ENCODE peak calls at places on chromosomes 11 and 22, in four cellular contexts. H is A549, Y is smooth muscle cell of the brain vasculature, P is IMR-90. I is an unnamed sample.

GRCh38 chr11:4181780-4182721 is 87.5 kb downstream of the RRM1 start:
- DNase-seq in H (peak), Y (no peak), P (peak), I (peak)

GRCh38 chr11:33631749-33632091 is 68.9 kb downstream of the C11orf91 start:
- DNase-seq in H (no peak), Y (no peak), P (no peak), I (no peak)

GRCh38 chr11:73317373-73317772 is 9.3 kb downstream of the ARHGEF17 start:
- DNase-seq in H (no peak), Y (no peak), P (no peak), I (no peak)

GRCh38 chr11:134339756-134340155 is 8.0 kb downstream of the GLB1L2 start:
- DNase-seq in H (no peak), Y (no peak), P (no peak), I (no peak)

GRCh38 chr11:86416494-86416893 is 41.8 kb downstream of the CCDC81 start:
- DNase-seq in H (no peak), Y (no peak), P (peak), I (no peak)

GRCh38 chr11:94662065-94662779 is 95.1 kb downstream of the PIWIL4 start:
- DNase-seq in H (no peak), Y (no peak), P (no peak), I (no peak)

GRCh38 chr11:66188580-66188979 is 79.9 kb upstream of the RAB1B start:
- DNase-seq in H (no peak), Y (no peak), P (peak), I (peak)

GRCh38 chr22:32066820-32067219 is 23.8 kb downstream of the SLC5A1 start:
- DNase-seq in H (no peak), Y (no peak), P (no peak), I (no peak)

GRCh38 chr22:19903031-19903430 is 38.5 kb upstream of the COMT start:
- DNase-seq in H (no peak), Y (no peak), P (no peak), I (no peak)

GRCh38 chr11:119356349-119357031 is 10.0 kb upstream of the MFRP start:
- DNase-seq in H (peak), Y (no peak), P (peak), I (no peak)

GRCh38 chr11:114176321-114176720 is 116.8 kb downstream of the ZBTB16 start:
- DNase-seq in H (no peak), Y (no peak), P (no peak), I (no peak)

GRCh38 chr11:24734742-24735141 is 237.9 kb downstream of the LUZP2 start:
- DNase-seq in H (no peak), Y (no peak), P (no peak), I (no peak)

GRCh38 chr11:76247091-76247490 is 40.8 kb upstream of the WNT11 start:
- DNase-seq in H (no peak), Y (no peak), P (no peak), I (no peak)

GRCh38 chr11:65424200-65425104 is 1.9 kb downstream of the NEAT1 start:
- DNase-seq in H (no peak), Y (no peak), P (peak), I (no peak)

GRCh38 chr22:43288378-43288777 is 54.8 kb downstream of the SCUBE1 start:
- DNase-seq in H (no peak), Y (no peak), P (no peak), I (no peak)

GRCh38 chr22:24410110-24410856 is 17.1 kb upstream of the ADORA2A start:
- DNase-seq in H (no peak), Y (no peak), P (peak), I (no peak)

GRCh38 chr11:77506857-77507256 is 33.0 kb upstream of the PAK1 start:
- DNase-seq in H (no peak), Y (no peak), P (no peak), I (no peak)

GRCh38 chr22:45335021-45335818 is 25.5 kb downstream of the FAM118A start:
- DNase-seq in H (no peak), Y (no peak), P (no peak), I (no peak)

GRCh38 chr22:46336119-46337078 is 885 bp downstream of the TRMU start:
- DNase-seq in H (no peak), Y (no peak), P (peak), I (no peak)

GRCh38 chr11:82900277-82901164 is at the start of gene PRCP:
- DNase-seq in H (peak), Y (peak), P (peak), I (peak)

GRCh38 chr11:35257287-35257686 is 118.3 kb downstream of the CD44 start:
- DNase-seq in H (no peak), Y (no peak), P (no peak), I (no peak)

GRCh38 chr11:126963115-126963514 is 37.5 kb downstream of the KIRREL3 start:
- DNase-seq in H (no peak), Y (no peak), P (no peak), I (no peak)

GRCh38 chr11:63635762-63636465 is 21.7 kb upstream of the PLAAT3 start:
- DNase-seq in H (peak), Y (peak), P (peak), I (no peak)

GRCh38 chr11:111081021-111081511 is 164.5 kb upstream of the POU2AF2 start:
- DNase-seq in H (no peak), Y (no peak), P (peak), I (peak)

GRCh38 chr11:132718711-132719641 is 813.3 kb downstream of the OPCML start:
- DNase-seq in H (no peak), Y (no peak), P (peak), I (no peak)

GRCh38 chr11:69373251-69373635 is 79.3 kb downstream of the MYEOV start:
- DNase-seq in H (no peak), Y (no peak), P (no peak), I (no peak)

GRCh38 chr11:123674297-123674696 is 19.9 kb upstream of the SCN3B start:
- DNase-seq in H (no peak), Y (no peak), P (no peak), I (no peak)

GRCh38 chr11:59283825-59284772 is 71.4 kb upstream of the MPEG1 start:
- DNase-seq in H (peak), Y (peak), P (peak), I (peak)

GRCh38 chr11:2582958-2583604 is 116.7 kb downstream of the KCNQ1OT1 start:
- DNase-seq in H (no peak), Y (peak), P (no peak), I (no peak)